ENCODE peak calls at places on chromosomes 16 and 17, in seven cellular contexts. One of them, this sample, is unnamed.

GRCh38 chr17:27339836-27340550 is 46.1 kb downstream of the WSB1 start:
- DNase-seq in HepG2: peak
- DNase-seq in GM12878: no peak
- DNase-seq in HCT116: peak
- DNase-seq in K562: peak
- DNase-seq in SK-N-SH: no peak
- DNase-seq in H1: no peak
- DNase-seq in this sample: no peak

GRCh38 chr16:30842971-30843370 is 50.9 kb downstream of the BCL7C start:
- DNase-seq in HepG2: no peak
- DNase-seq in GM12878: no peak
- DNase-seq in HCT116: no peak
- DNase-seq in K562: no peak
- DNase-seq in SK-N-SH: no peak
- DNase-seq in H1: no peak
- DNase-seq in this sample: peak

GRCh38 chr17:46917041-46917440 is 5.9 kb upstream of the GOSR2 start:
- DNase-seq in HepG2: no peak
- DNase-seq in GM12878: no peak
- DNase-seq in HCT116: no peak
- DNase-seq in K562: no peak
- DNase-seq in SK-N-SH: no peak
- DNase-seq in H1: no peak
- DNase-seq in this sample: no peak

GRCh38 chr16:17159616-17160015 is 311.1 kb downstream of the XYLT1 start:
- DNase-seq in HepG2: no peak
- DNase-seq in GM12878: no peak
- DNase-seq in HCT116: no peak
- DNase-seq in K562: no peak
- DNase-seq in SK-N-SH: no peak
- DNase-seq in H1: no peak
- DNase-seq in this sample: peak

GRCh38 chr16:77782694-77783093 is 5.7 kb upstream of the VAT1L start:
- DNase-seq in HepG2: peak
- DNase-seq in GM12878: no peak
- DNase-seq in HCT116: peak
- DNase-seq in K562: peak
- DNase-seq in SK-N-SH: peak
- DNase-seq in H1: no peak
- DNase-seq in this sample: no peak

GRCh38 chr16:84976644-84977400 is 34.5 kb downstream of the ZDHHC7 start:
- DNase-seq in HepG2: peak
- DNase-seq in GM12878: no peak
- DNase-seq in HCT116: no peak
- DNase-seq in K562: no peak
- DNase-seq in SK-N-SH: no peak
- DNase-seq in H1: no peak
- DNase-seq in this sample: no peak

GRCh38 chr17:33686171-33686570 is 393.1 kb upstream of the ASIC2 start:
- DNase-seq in HepG2: no peak
- DNase-seq in GM12878: no peak
- DNase-seq in HCT116: no peak
- DNase-seq in K562: peak
- DNase-seq in SK-N-SH: peak
- DNase-seq in H1: peak
- DNase-seq in this sample: no peak

GRCh38 chr17:83196088-83196765 is 116.8 kb downstream of the METRNL start:
- DNase-seq in HepG2: no peak
- DNase-seq in GM12878: no peak
- DNase-seq in HCT116: no peak
- DNase-seq in K562: no peak
- DNase-seq in SK-N-SH: no peak
- DNase-seq in H1: no peak
- DNase-seq in this sample: no peak

GRCh38 chr17:48589831-48590602 is at the start of gene HOXB3:
- DNase-seq in HepG2: no peak
- DNase-seq in GM12878: no peak
- DNase-seq in HCT116: no peak
- DNase-seq in K562: no peak
- DNase-seq in SK-N-SH: no peak
- DNase-seq in H1: no peak
- DNase-seq in this sample: no peak

GRCh38 chr16:88759245-88759975 is 25.6 kb downstream of the PIEZO1 start:
- DNase-seq in HepG2: peak
- DNase-seq in GM12878: no peak
- DNase-seq in HCT116: no peak
- DNase-seq in K562: peak
- DNase-seq in SK-N-SH: no peak
- DNase-seq in H1: no peak
- DNase-seq in this sample: no peak

GRCh38 chr16:50272111-50272571 is 5.8 kb downstream of the ADCY7 start:
- DNase-seq in HepG2: no peak
- DNase-seq in GM12878: no peak
- DNase-seq in HCT116: no peak
- DNase-seq in K562: no peak
- DNase-seq in SK-N-SH: no peak
- DNase-seq in H1: no peak
- DNase-seq in this sample: no peak

GRCh38 chr17:1137465-1137894 is 42.3 kb downstream of the ABR start:
- DNase-seq in HepG2: peak
- DNase-seq in GM12878: no peak
- DNase-seq in HCT116: peak
- DNase-seq in K562: peak
- DNase-seq in SK-N-SH: no peak
- DNase-seq in H1: no peak
- DNase-seq in this sample: no peak

GRCh38 chr16:69451166-69451565 is 26.7 kb downstream of the CYB5B start:
- DNase-seq in HepG2: no peak
- DNase-seq in GM12878: no peak
- DNase-seq in HCT116: no peak
- DNase-seq in K562: no peak
- DNase-seq in SK-N-SH: no peak
- DNase-seq in H1: no peak
- DNase-seq in this sample: no peak

GRCh38 chr17:28907052-28907438 is 4.2 kb upstream of the DHRS13 start:
- DNase-seq in HepG2: no peak
- DNase-seq in GM12878: no peak
- DNase-seq in HCT116: no peak
- DNase-seq in K562: peak
- DNase-seq in SK-N-SH: no peak
- DNase-seq in H1: no peak
- DNase-seq in this sample: no peak

GRCh38 chr16:17194190-17194780 is 276.5 kb downstream of the XYLT1 start:
- DNase-seq in HepG2: no peak
- DNase-seq in GM12878: no peak
- DNase-seq in HCT116: peak
- DNase-seq in K562: peak
- DNase-seq in SK-N-SH: peak
- DNase-seq in H1: peak
- DNase-seq in this sample: no peak

GRCh38 chr16:67110136-67110847 is 551 bp downstream of the PHAF1 start:
- DNase-seq in HepG2: no peak
- DNase-seq in GM12878: no peak
- DNase-seq in HCT116: no peak
- DNase-seq in K562: no peak
- DNase-seq in SK-N-SH: no peak
- DNase-seq in H1: no peak
- DNase-seq in this sample: no peak
- TF ChIP-seq JUND in HepG2: no peak
- TF ChIP-seq JUND in GM12878: no peak
- TF ChIP-seq JUND in HCT116: no peak
- TF ChIP-seq JUND in K562: no peak
- TF ChIP-seq JUND in SK-N-SH: no peak
- TF ChIP-seq JUND in H1: no peak
- TF ChIP-seq JUND in this sample: no peak

DNA sequence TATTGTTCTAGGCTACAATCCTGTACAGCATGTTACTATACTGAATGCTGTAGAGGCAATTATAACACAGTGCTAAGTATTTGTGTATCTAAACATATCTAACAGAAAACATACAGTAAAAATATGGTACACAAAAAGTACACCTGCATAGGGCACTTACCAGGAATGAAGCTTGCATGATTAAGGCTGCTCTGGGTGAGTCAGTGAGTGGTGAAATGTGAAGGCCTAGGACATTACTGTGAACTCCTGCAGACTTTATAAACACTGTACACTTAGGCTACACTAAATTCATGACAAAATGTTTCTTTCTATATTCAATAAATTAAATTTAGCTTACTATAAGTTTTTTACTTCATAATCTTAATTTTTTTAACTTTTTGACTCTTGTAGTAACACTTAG is 37.1 kb downstream of the AMFR start:
- DNase-seq in HepG2: no peak
- DNase-seq in GM12878: no peak
- DNase-seq in HCT116: no peak
- DNase-seq in K562: no peak
- DNase-seq in SK-N-SH: no peak
- DNase-seq in H1: no peak
- DNase-seq in this sample: no peak
- TF ChIP-seq JUND in HepG2: no peak
- TF ChIP-seq JUND in GM12878: no peak
- TF ChIP-seq JUND in HCT116: no peak
- TF ChIP-seq JUND in K562: no peak
- TF ChIP-seq JUND in SK-N-SH: no peak
- TF ChIP-seq JUND in H1: no peak
- TF ChIP-seq JUND in this sample: no peak

GRCh38 chr17:58032691-58033415 is 25.8 kb upstream of the SRSF1 start:
- DNase-seq in HepG2: no peak
- DNase-seq in GM12878: no peak
- DNase-seq in HCT116: no peak
- DNase-seq in K562: no peak
- DNase-seq in SK-N-SH: no peak
- DNase-seq in H1: peak
- DNase-seq in this sample: no peak
- TF ChIP-seq JUND in HepG2: no peak
- TF ChIP-seq JUND in GM12878: no peak
- TF ChIP-seq JUND in HCT116: no peak
- TF ChIP-seq JUND in K562: no peak
- TF ChIP-seq JUND in SK-N-SH: no peak
- TF ChIP-seq JUND in H1: no peak
- TF ChIP-seq JUND in this sample: no peak

DNA sequence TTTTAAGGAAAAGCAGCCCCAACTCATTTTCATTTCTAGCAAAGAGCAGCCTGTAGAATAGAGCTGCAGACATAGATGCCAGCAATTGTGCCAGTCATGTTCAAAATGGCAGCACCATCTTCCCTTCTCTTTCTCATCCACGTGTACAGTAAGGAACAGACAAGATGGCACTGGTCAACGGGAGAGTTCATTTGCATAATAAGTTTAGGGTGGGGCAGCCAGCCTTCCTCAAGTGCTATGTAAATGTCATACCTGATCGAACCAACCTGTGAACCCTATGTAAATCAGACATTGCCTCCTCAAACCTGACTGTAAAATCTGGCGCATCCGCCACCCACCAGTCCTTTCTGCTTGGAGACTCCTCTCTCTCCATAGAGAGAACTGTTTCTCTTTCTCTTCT is 150.0 kb upstream of the CDH13 start:
- DNase-seq in HepG2: no peak
- DNase-seq in GM12878: no peak
- DNase-seq in HCT116: no peak
- DNase-seq in K562: no peak
- DNase-seq in SK-N-SH: no peak
- DNase-seq in H1: no peak
- DNase-seq in this sample: peak
- TF ChIP-seq JUND in HepG2: no peak
- TF ChIP-seq JUND in GM12878: no peak
- TF ChIP-seq JUND in HCT116: no peak
- TF ChIP-seq JUND in K562: no peak
- TF ChIP-seq JUND in SK-N-SH: no peak
- TF ChIP-seq JUND in H1: no peak
- TF ChIP-seq JUND in this sample: no peak

GRCh38 chr16:66902648-66903543 is 15.8 kb downstream of the CDH16 start:
- DNase-seq in HepG2: no peak
- DNase-seq in GM12878: no peak
- DNase-seq in HCT116: no peak
- DNase-seq in K562: no peak
- DNase-seq in SK-N-SH: peak
- DNase-seq in H1: no peak
- DNase-seq in this sample: no peak

GRCh38 chr16:66905633-66906539 is 12.8 kb downstream of the CDH16 start:
- DNase-seq in HepG2: peak
- DNase-seq in GM12878: no peak
- DNase-seq in HCT116: no peak
- DNase-seq in K562: peak
- DNase-seq in SK-N-SH: peak
- DNase-seq in H1: no peak
- DNase-seq in this sample: peak

GRCh38 chr16:66904846-66905632 is 13.6 kb downstream of the CDH16 start:
- DNase-seq in HepG2: peak
- DNase-seq in GM12878: no peak
- DNase-seq in HCT116: no peak
- DNase-seq in K562: no peak
- DNase-seq in SK-N-SH: peak
- DNase-seq in H1: no peak
- DNase-seq in this sample: no peak

GRCh38 chr16:66904428-66904845 is 14.2 kb downstream of the CDH16 start:
- DNase-seq in HepG2: no peak
- DNase-seq in GM12878: no peak
- DNase-seq in HCT116: no peak
- DNase-seq in K562: no peak
- DNase-seq in SK-N-SH: peak
- DNase-seq in H1: no peak
- DNase-seq in this sample: no peak

DNA sequence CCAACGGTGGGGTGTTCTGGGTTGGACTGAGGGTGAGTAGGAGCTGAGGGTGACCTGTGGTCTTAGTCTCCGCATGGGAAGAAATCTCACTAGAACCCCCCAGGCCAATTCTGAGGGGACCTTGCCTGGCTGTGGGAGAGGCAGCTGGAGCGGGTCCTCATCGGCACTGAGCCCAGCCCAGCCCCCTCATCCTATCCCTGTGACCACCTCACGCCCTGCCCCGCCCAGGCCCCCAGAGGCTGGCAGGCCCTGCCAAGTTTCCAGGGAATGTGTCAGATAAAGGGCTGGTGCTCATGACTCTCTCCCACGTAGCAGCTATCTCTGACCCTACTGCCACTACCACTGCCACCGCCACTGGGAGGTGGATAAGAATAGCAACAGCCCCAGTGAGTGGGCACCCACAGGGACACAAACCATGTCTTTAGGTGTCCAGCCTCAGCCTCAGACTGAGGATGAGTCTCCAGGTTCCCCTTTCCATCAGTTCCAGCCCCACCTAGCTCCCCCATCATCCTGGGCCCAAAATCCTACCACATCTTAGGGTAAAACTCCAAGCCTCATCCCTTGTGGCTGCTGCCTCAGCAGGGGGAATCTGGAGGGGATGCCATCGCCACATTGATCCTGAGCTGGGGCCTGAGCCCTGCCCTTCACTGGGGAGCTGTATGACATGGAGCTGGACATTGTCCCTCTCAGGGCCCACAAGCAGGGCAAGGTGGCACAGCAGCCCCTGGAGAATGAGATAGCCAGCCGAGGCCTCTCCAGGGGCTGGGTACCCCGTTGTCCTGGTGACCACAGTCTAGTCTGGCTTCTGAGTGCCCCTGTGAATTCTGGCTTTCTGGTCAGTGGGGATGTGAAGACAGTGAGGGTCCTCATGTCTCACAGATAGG is 14.9 kb downstream of the CDH16 start:
- DNase-seq in HepG2: no peak
- DNase-seq in GM12878: no peak
- DNase-seq in HCT116: no peak
- DNase-seq in K562: no peak
- DNase-seq in SK-N-SH: peak
- DNase-seq in H1: no peak
- DNase-seq in this sample: no peak
- TF ChIP-seq JUND in HepG2: no peak
- TF ChIP-seq JUND in GM12878: no peak
- TF ChIP-seq JUND in HCT116: no peak
- TF ChIP-seq JUND in K562: no peak
- TF ChIP-seq JUND in SK-N-SH: no peak
- TF ChIP-seq JUND in H1: no peak
- TF ChIP-seq JUND in this sample: no peak

This sample was measured in T47D.